ENCODE peak calls at places on chromosomes 16 and 17, in five cellular contexts. One of them, this sample, is unnamed. For H3K9me3 and H3K36me3, the result is how much of the 10 kb centered on the place peaks cover.

GRCh38 chr16:67845291-67846062 is 1.3 kb upstream of the NUTF2 start:
- DNase-seq in NT2/D1: no peak
- DNase-seq in CD4-positive, alpha-beta memory T cell: no peak
- DNase-seq in tibial nerve: no peak
- DNase-seq in lung: no peak
- DNase-seq in this sample: no peak

GRCh38 chr17:70473049-70473448 is 303.7 kb downstream of the KCNJ2 start:
- DNase-seq in NT2/D1: no peak
- DNase-seq in CD4-positive, alpha-beta memory T cell: no peak
- DNase-seq in tibial nerve: no peak
- DNase-seq in lung: no peak
- DNase-seq in this sample: no peak

GRCh38 chr17:40819528-40820125 is 2.8 kb downstream of the KRT10 start:
- DNase-seq in NT2/D1: no peak
- DNase-seq in CD4-positive, alpha-beta memory T cell: no peak
- DNase-seq in tibial nerve: peak
- DNase-seq in lung: no peak
- DNase-seq in this sample: no peak

GRCh38 chr16:89759742-89760366 is 38.5 kb downstream of the ZNF276 start:
- DNase-seq in NT2/D1: no peak
- DNase-seq in CD4-positive, alpha-beta memory T cell: peak
- DNase-seq in tibial nerve: no peak
- DNase-seq in lung: no peak
- DNase-seq in this sample: no peak

GRCh38 chr16:81668243-81669097 is 110.6 kb upstream of the PLCG2 start:
- DNase-seq in NT2/D1: no peak
- DNase-seq in CD4-positive, alpha-beta memory T cell: no peak
- DNase-seq in tibial nerve: no peak
- DNase-seq in lung: no peak
- DNase-seq in this sample: no peak

GRCh38 chr16:57446530-57447141 is 549 bp downstream of the CIAPIN1 start:
- DNase-seq in NT2/D1: no peak
- DNase-seq in CD4-positive, alpha-beta memory T cell: no peak
- DNase-seq in tibial nerve: peak
- DNase-seq in lung: peak
- DNase-seq in this sample: peak

GRCh38 chr16:50576403-50577113 is 28.4 kb downstream of the NKD1 start:
- DNase-seq in NT2/D1: no peak
- DNase-seq in CD4-positive, alpha-beta memory T cell: no peak
- DNase-seq in tibial nerve: no peak
- DNase-seq in lung: no peak
- DNase-seq in this sample: no peak

GRCh38 chr17:2174471-2175293 is 119.8 kb downstream of the HIC1 start:
- DNase-seq in NT2/D1: no peak
- DNase-seq in CD4-positive, alpha-beta memory T cell: no peak
- DNase-seq in tibial nerve: no peak
- DNase-seq in lung: peak
- DNase-seq in this sample: no peak

GRCh38 chr17:76251478-76252039 is 11.3 kb upstream of the RNF157 start:
- DNase-seq in NT2/D1: no peak
- DNase-seq in CD4-positive, alpha-beta memory T cell: no peak
- DNase-seq in tibial nerve: no peak
- DNase-seq in lung: no peak
- DNase-seq in this sample: no peak

GRCh38 chr16:69490707-69491324 is 66.4 kb downstream of the CYB5B start:
- DNase-seq in NT2/D1: no peak
- DNase-seq in CD4-positive, alpha-beta memory T cell: no peak
- DNase-seq in tibial nerve: no peak
- DNase-seq in lung: no peak
- DNase-seq in this sample: no peak

GRCh38 chr17:42121066-42121769 is at the start of gene KAT2A:
- DNase-seq in NT2/D1: peak
- DNase-seq in CD4-positive, alpha-beta memory T cell: peak
- DNase-seq in tibial nerve: peak
- DNase-seq in lung: peak
- DNase-seq in this sample: peak

GRCh38 chr17:81043725-81044427 is 8.9 kb downstream of the BAIAP2 start:
- DNase-seq in NT2/D1: no peak
- DNase-seq in CD4-positive, alpha-beta memory T cell: no peak
- DNase-seq in tibial nerve: no peak
- DNase-seq in lung: peak
- DNase-seq in this sample: peak

GRCh38 chr17:14845562-14846335 is 419.4 kb downstream of the PMP22 start:
- DNase-seq in NT2/D1: no peak
- DNase-seq in CD4-positive, alpha-beta memory T cell: no peak
- DNase-seq in tibial nerve: no peak
- DNase-seq in lung: no peak
- DNase-seq in this sample: no peak

GRCh38 chr17:8125947-8126305 is 2.0 kb upstream of the HES7 start:
- DNase-seq in NT2/D1: no peak
- DNase-seq in CD4-positive, alpha-beta memory T cell: peak
- DNase-seq in tibial nerve: peak
- DNase-seq in lung: no peak
- DNase-seq in this sample: no peak

GRCh38 chr16:54928421-54929089 is 2.1 kb upstream of the IRX5 start:
- DNase-seq in NT2/D1: no peak
- DNase-seq in CD4-positive, alpha-beta memory T cell: no peak
- DNase-seq in tibial nerve: no peak
- DNase-seq in lung: peak
- DNase-seq in this sample: no peak

GRCh38 chr17:44014133-44014436 is 678 bp downstream of the TMEM101 start:
- DNase-seq in NT2/D1: no peak
- DNase-seq in CD4-positive, alpha-beta memory T cell: no peak
- DNase-seq in tibial nerve: no peak
- DNase-seq in lung: no peak
- DNase-seq in this sample: peak

GRCh38 chr16:24610421-24610765 is 71.0 kb downstream of the RBBP6 start:
- DNase-seq in NT2/D1: peak
- DNase-seq in CD4-positive, alpha-beta memory T cell: no peak
- DNase-seq in tibial nerve: peak
- DNase-seq in lung: no peak
- DNase-seq in this sample: peak

GRCh38 chr16:68907297-68907999 is 64.1 kb downstream of the TANGO6 start:
- DNase-seq in NT2/D1: no peak
- DNase-seq in CD4-positive, alpha-beta memory T cell: no peak
- DNase-seq in tibial nerve: no peak
- DNase-seq in lung: no peak
- DNase-seq in this sample: no peak

GRCh38 chr17:40547079-40547784 is 18.0 kb downstream of the CCR7 start:
- DNase-seq in NT2/D1: no peak
- DNase-seq in CD4-positive, alpha-beta memory T cell: peak
- DNase-seq in tibial nerve: no peak
- DNase-seq in lung: peak
- DNase-seq in this sample: no peak

GRCh38 chr16:77763994-77764393 is 24.4 kb upstream of the VAT1L start:
- DNase-seq in NT2/D1: no peak
- DNase-seq in CD4-positive, alpha-beta memory T cell: no peak
- DNase-seq in tibial nerve: no peak
- DNase-seq in lung: peak
- DNase-seq in this sample: no peak

GRCh38 chr17:79294459-79295071 is 219.9 kb downstream of the ENGASE start:
- DNase-seq in NT2/D1: peak
- DNase-seq in CD4-positive, alpha-beta memory T cell: no peak
- DNase-seq in tibial nerve: peak
- DNase-seq in lung: peak
- DNase-seq in this sample: no peak

GRCh38 chr17:35084987-35085386 is 21.5 kb upstream of the RFFL start:
- DNase-seq in NT2/D1: no peak
- DNase-seq in CD4-positive, alpha-beta memory T cell: no peak
- DNase-seq in tibial nerve: no peak
- DNase-seq in lung: no peak
- DNase-seq in this sample: peak

GRCh38 chr16:68298907-68299515 is 11.7 kb downstream of the SLC7A6OS start:
- DNase-seq in NT2/D1: no peak
- DNase-seq in CD4-positive, alpha-beta memory T cell: no peak
- DNase-seq in tibial nerve: no peak
- DNase-seq in lung: no peak
- DNase-seq in this sample: no peak

GRCh38 chr16:5003211-5003610 is 30.5 kb downstream of the NAGPA start:
- DNase-seq in NT2/D1: no peak
- DNase-seq in CD4-positive, alpha-beta memory T cell: no peak
- DNase-seq in tibial nerve: no peak
- DNase-seq in lung: no peak
- DNase-seq in this sample: no peak

GRCh38 chr17:79997004-79997673 is 38.5 kb downstream of the TBC1D16 start:
- DNase-seq in NT2/D1: no peak
- DNase-seq in CD4-positive, alpha-beta memory T cell: peak
- DNase-seq in tibial nerve: no peak
- DNase-seq in lung: peak
- DNase-seq in this sample: no peak

GRCh38 chr17:7176870-7177209 is 2.3 kb downstream of the ASGR1 start:
- DNase-seq in NT2/D1: no peak
- DNase-seq in CD4-positive, alpha-beta memory T cell: no peak
- DNase-seq in tibial nerve: no peak
- DNase-seq in lung: no peak
- DNase-seq in this sample: no peak

GRCh38 chr16:67013823-67014640 is 14.9 kb upstream of the CBFB start:
- DNase-seq in NT2/D1: no peak
- DNase-seq in CD4-positive, alpha-beta memory T cell: peak
- DNase-seq in tibial nerve: peak
- DNase-seq in lung: peak
- DNase-seq in this sample: peak

DNA sequence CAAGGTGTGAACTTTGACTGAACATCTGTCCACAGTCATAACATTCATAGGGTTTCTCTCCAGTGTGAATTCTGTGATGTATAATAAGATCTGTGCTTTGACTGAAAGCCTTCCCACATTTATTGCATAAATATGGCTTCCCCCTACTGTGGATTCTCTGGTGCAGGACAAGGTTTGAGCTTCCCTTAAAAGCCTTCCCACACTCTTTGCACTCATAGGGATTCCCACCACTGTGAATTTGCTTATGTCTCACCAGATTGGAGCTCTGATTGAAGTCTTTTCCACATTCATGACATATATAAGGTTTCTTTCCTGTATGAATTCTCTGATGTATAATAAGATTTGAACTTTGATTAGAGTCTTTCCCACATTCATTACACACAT is 8.3 kb downstream of the ZNF594 start:
- DNase-seq in NT2/D1: no peak
- DNase-seq in CD4-positive, alpha-beta memory T cell: no peak
- DNase-seq in tibial nerve: no peak
- DNase-seq in lung: no peak
- DNase-seq in this sample: no peak
- H3K9me3 ChIP-seq in NT2/D1: half or more
- H3K9me3 ChIP-seq in CD4-positive, alpha-beta memory T cell: under half
- H3K9me3 ChIP-seq in tibial nerve: half or more
- H3K9me3 ChIP-seq in lung: under half
- H3K9me3 ChIP-seq in this sample: half or more

DNA sequence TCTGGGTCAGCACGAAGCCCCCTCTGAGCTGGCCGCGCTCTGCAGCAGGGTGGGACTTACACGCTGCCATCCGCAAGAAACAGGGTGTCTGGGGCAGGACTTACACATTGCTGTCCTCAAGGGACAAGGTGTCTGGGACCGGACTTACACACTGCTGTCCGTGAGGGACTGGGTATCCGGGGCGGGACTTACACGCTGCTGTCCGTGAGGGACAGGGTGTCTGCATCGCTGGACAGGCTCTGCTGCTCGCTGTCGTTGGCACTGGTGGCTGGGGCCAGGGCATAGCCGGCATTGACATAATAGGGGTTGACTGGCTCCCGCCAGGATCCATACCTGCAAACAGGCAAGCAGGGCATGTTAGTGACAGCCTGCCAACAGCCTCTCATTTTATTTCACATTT is 31.4 kb downstream of the PDIA2 start:
- DNase-seq in NT2/D1: no peak
- DNase-seq in CD4-positive, alpha-beta memory T cell: no peak
- DNase-seq in tibial nerve: no peak
- DNase-seq in lung: no peak
- DNase-seq in this sample: no peak
- H3K36me3 ChIP-seq in NT2/D1: half or more
- H3K36me3 ChIP-seq in CD4-positive, alpha-beta memory T cell: under half
- H3K36me3 ChIP-seq in tibial nerve: under half
- H3K36me3 ChIP-seq in lung: under half
- H3K36me3 ChIP-seq in this sample: under half

DNA sequence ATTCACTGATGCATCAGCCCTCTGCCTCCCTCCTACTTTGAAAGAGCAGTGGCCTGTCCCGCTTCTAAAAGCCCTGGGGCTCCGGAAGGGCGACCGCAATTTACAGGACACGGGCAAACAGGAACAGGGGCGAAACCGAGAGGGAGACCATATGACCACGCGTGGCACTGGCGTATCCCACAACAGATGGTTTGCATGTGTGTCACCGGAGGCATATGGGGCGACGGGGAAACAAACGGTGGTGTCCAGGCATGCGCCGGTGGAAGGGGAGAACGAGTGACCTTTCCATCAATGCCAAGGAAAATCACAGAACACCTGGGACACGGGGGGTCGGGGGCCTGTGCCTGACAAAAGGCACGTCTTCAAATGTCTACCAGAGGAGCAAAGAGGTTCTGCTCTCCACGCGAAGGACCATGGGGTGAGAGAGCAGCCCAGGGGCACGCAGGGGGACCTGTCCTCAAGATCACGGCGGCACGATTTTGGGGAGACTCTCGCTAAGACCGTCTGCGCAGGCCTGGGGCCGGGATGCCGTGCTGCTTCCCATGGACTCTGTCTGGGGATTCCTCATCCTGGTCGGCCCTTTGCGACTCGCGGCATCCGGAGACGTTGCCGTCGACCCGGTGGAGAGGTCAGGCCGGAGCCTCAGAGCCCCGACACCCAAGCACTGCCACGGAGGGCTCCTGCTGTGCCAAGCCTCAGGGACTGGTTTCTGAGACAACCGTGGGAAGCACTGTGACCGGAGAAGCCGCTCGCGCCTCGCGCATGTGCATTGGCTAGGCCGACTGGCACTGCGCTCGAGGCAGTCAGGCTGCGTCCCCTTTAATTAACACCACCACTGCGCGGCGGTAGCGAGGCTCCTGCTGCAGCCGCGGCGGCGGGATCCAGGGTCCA is 12.8 kb upstream of the KCNJ18 start:
- DNase-seq in NT2/D1: no peak
- DNase-seq in CD4-positive, alpha-beta memory T cell: no peak
- DNase-seq in tibial nerve: no peak
- DNase-seq in lung: no peak
- DNase-seq in this sample: no peak
- H3K9me3 ChIP-seq in NT2/D1: under half
- H3K9me3 ChIP-seq in CD4-positive, alpha-beta memory T cell: under half
- H3K9me3 ChIP-seq in tibial nerve: under half
- H3K9me3 ChIP-seq in lung: under half
- H3K9me3 ChIP-seq in this sample: under half

DNA sequence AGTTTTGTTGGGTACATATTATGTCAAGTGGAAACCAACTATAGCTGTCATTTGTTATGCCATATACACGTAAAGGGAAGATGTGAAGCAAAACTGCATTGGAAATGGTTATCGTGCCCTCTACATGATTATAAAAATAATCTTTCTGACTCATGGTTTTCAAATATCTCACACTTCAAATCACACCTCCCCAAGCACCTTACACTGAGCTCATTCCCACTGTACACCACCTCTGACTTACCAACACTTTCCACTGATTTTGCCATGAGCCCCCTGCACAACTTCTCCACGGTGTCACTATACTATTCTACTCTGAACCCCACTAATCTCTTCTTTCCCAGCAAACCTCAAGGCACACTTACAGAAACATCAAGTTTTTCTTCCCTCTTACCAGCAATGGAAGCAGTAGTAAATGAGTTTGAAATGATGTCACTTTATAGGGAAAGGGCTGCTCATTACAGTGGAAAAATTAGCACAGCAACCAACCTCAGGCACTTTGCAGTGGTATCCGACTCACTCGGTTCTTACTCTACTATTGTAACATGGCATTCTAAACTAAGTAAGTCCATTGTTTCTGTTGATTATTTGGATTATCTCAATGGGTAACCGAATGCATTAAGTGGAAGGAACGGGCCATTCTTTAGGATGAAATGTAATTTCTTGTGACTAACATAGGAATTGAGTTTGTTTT is 18.7 kb downstream of the ZNF821 start:
- DNase-seq in NT2/D1: no peak
- DNase-seq in CD4-positive, alpha-beta memory T cell: no peak
- DNase-seq in tibial nerve: no peak
- DNase-seq in lung: no peak
- DNase-seq in this sample: no peak
- H3K36me3 ChIP-seq in NT2/D1: under half
- H3K36me3 ChIP-seq in CD4-positive, alpha-beta memory T cell: under half
- H3K36me3 ChIP-seq in tibial nerve: under half
- H3K36me3 ChIP-seq in lung: under half
- H3K36me3 ChIP-seq in this sample: under half